ENCODE peak calls at places on chromosomes 1 and 21, in four cellular contexts. Y, R, V and W are unnamed samples.

GRCh38 chr21:21200103-21200938 is 202.1 kb downstream of the NCAM2 start:
- DNase-seq in Y (peak; percentile 58), R (no peak), V (peak; percentile 98), W (no peak)

GRCh38 chr21:45596704-45597318 is 46.7 kb upstream of the PCBP3 start:
- DNase-seq in Y (peak; percentile 43), R (peak; percentile 80), V (peak; percentile 36), W (peak; percentile 81)

GRCh38 chr1:11516961-11517635 is 38.1 kb downstream of the DISP3 start:
- DNase-seq in Y (no peak), R (no peak), V (no peak), W (no peak)

GRCh38 chr1:9151326-9151860 is 22.5 kb upstream of the GPR157 start:
- DNase-seq in Y (no peak), R (no peak), V (peak; percentile 85), W (no peak)

GRCh38 chr1:12541274-12542137 is 76.5 kb downstream of the DHRS3 start:
- DNase-seq in Y (no peak), R (no peak), V (peak; percentile 85), W (no peak)

GRCh38 chr1:6162773-6163172 is 17.3 kb downstream of the CHD5 start:
- DNase-seq in Y (no peak), R (peak; percentile 72), V (no peak), W (no peak)

GRCh38 chr21:31176725-31177124 is 138.4 kb upstream of the KRTAP19-8 start:
- DNase-seq in Y (no peak), R (no peak), V (no peak), W (no peak)

GRCh38 chr1:212488436-212489283 is 55.9 kb downstream of the NENF start:
- DNase-seq in Y (peak; percentile 94), R (no peak), V (peak; percentile 92), W (no peak)

GRCh38 chr1:154481058-154481457 is 21.0 kb upstream of the TDRD10 start:
- DNase-seq in Y (no peak), R (no peak), V (no peak), W (no peak)

GRCh38 chr21:44737706-44738354 is 26.5 kb upstream of the TSPEAR start:
- DNase-seq in Y (peak; percentile 28), R (peak; percentile 26), V (peak; percentile 48), W (no peak)

GRCh38 chr1:18583326-18583941 is 47.2 kb upstream of the PAX7 start:
- DNase-seq in Y (no peak), R (no peak), V (no peak), W (no peak)

GRCh38 chr1:46532498-46533178 is 18.8 kb downstream of the KNCN start:
- DNase-seq in Y (peak; percentile 54), R (peak; percentile 55), V (peak; percentile 47), W (peak; percentile 75)

GRCh38 chr1:227795732-227796131 is 19.7 kb upstream of the PRSS38 start:
- DNase-seq in Y (no peak), R (no peak), V (no peak), W (no peak)

GRCh38 chr1:9388628-9389184 is 96.0 kb downstream of the SPSB1 start:
- DNase-seq in Y (no peak), R (no peak), V (peak; percentile 43), W (no peak)

GRCh38 chr1:154849645-154850131 is 20.4 kb downstream of the KCNN3 start:
- DNase-seq in Y (no peak), R (no peak), V (no peak), W (no peak)

GRCh38 chr21:35273331-35273730 is 224.2 kb upstream of the RUNX1 start:
- DNase-seq in Y (peak; percentile 79), R (peak; percentile 35), V (no peak), W (no peak)

GRCh38 chr1:67608661-67609571 is 76.1 kb upstream of the GADD45A start:
- DNase-seq in Y (no peak), R (no peak), V (peak; percentile 55), W (no peak)

GRCh38 chr1:154323493-154323892 is 1.8 kb upstream of the ATP8B2 start:
- DNase-seq in Y (no peak), R (no peak), V (no peak), W (no peak)

GRCh38 chr1:64701886-64702285 is 43.0 kb upstream of the RAVER2 start:
- DNase-seq in Y (no peak), R (no peak), V (no peak), W (no peak)

GRCh38 chr1:112712701-112713128 is 2.4 kb downstream of the PPM1J start:
- DNase-seq in Y (no peak), R (peak; percentile 48), V (no peak), W (no peak)

GRCh38 chr1:85330711-85331290 is 54.4 kb upstream of the BCL10 start:
- DNase-seq in Y (peak; percentile 16), R (no peak), V (peak; percentile 94), W (no peak)

GRCh38 chr1:110879758-110880606 is 7.0 kb downstream of the CD53 start:
- DNase-seq in Y (peak; percentile 40), R (no peak), V (no peak), W (no peak)

GRCh38 chr1:13623021-13623637 is 39.5 kb downstream of the PDPN start:
- DNase-seq in Y (no peak), R (no peak), V (no peak), W (no peak)

GRCh38 chr1:9434247-9434646 is 105.0 kb upstream of the SLC25A33 start:
- DNase-seq in Y (no peak), R (no peak), V (no peak), W (no peak)

GRCh38 chr21:42163511-42163863 is 55.5 kb upstream of the ABCG1 start:
- DNase-seq in Y (no peak), R (no peak), V (no peak), W (no peak)

GRCh38 chr1:234326493-234327366 is 46.5 kb upstream of the COA6 start:
- DNase-seq in Y (peak; percentile 62), R (peak; percentile 81), V (peak; percentile 49), W (peak; percentile 73)

GRCh38 chr21:31932470-31932764 is 59.6 kb downstream of the HUNK start:
- DNase-seq in Y (no peak), R (no peak), V (no peak), W (no peak)

GRCh38 chr1:150498342-150498741 is 9.6 kb upstream of the ECM1 start:
- DNase-seq in Y (no peak), R (no peak), V (no peak), W (no peak)

GRCh38 chr1:218439541-218440295 is 94.6 kb downstream of the TGFB2 start:
- DNase-seq in Y (no peak), R (peak; percentile 39), V (no peak), W (no peak)

GRCh38 chr1:39418223-39418622 is 73.2 kb upstream of the BMP8A start:
- DNase-seq in Y (no peak), R (no peak), V (no peak), W (no peak)

GRCh38 chr1:56709269-56709880 is 64.3 kb downstream of the PRKAA2 start:
- DNase-seq in Y (peak; percentile 72), R (no peak), V (peak; percentile 76), W (peak; percentile 10)

GRCh38 chr1:179926494-179927205 is 28.0 kb upstream of the CEP350 start:
- DNase-seq in Y (peak; percentile 90), R (no peak), V (peak; percentile 49), W (no peak)

GRCh38 chr1:150931773-150932172 is 5.6 kb downstream of the SETDB1 start:
- DNase-seq in Y (peak; percentile 11), R (no peak), V (peak; percentile 39), W (no peak)

GRCh38 chr1:42780176-42780575 is 4.6 kb upstream of the TMEM269 start:
- DNase-seq in Y (no peak), R (no peak), V (no peak), W (no peak)
- TF ChIP-seq CTCF in Y (no peak), R (no peak), V (no peak), W (no peak)

GRCh38 chr1:237814319-237814924 is 76.3 kb downstream of the ZP4 start:
- DNase-seq in Y (peak; percentile 30), R (no peak), V (peak; percentile 31), W (no peak)
- TF ChIP-seq CTCF in Y (peak; percentile 41), R (peak; percentile 90), V (peak; percentile 49), W (peak; percentile 77)

GRCh38 chr1:3321559-3322439 is 132.7 kb upstream of the ARHGEF16 start:
- DNase-seq in Y (no peak), R (no peak), V (peak; percentile 22), W (no peak)

GRCh38 chr1:3322440-3323020 is 131.9 kb upstream of the ARHGEF16 start:
- DNase-seq in Y (no peak), R (no peak), V (no peak), W (no peak)

GRCh38 chr1:3318329-3318728 is 136.1 kb upstream of the ARHGEF16 start:
- DNase-seq in Y (no peak), R (no peak), V (no peak), W (no peak)

GRCh38 chr1:3319874-3320245 is 134.6 kb upstream of the ARHGEF16 start:
- DNase-seq in Y (peak; percentile 37), R (peak; percentile 86), V (peak; percentile 56), W (peak; percentile 46)

GRCh38 chr1:3320246-3321152 is 134.0 kb upstream of the ARHGEF16 start:
- DNase-seq in Y (no peak), R (no peak), V (no peak), W (no peak)
- TF ChIP-seq CTCF in Y (no peak), R (peak; percentile 24), V (no peak), W (peak; percentile 25)

GRCh38 chr1:198548890-198549289 is 8.4 kb upstream of the ATP6V1G3 start:
- DNase-seq in Y (no peak), R (no peak), V (no peak), W (no peak)

GRCh38 chr1:198556969-198557368 is 16.5 kb upstream of the ATP6V1G3 start:
- DNase-seq in Y (no peak), R (no peak), V (no peak), W (no peak)

GRCh38 chr1:198549863-198550262 is 9.4 kb upstream of the ATP6V1G3 start:
- DNase-seq in Y (no peak), R (no peak), V (no peak), W (no peak)

GRCh38 chr1:198558402-198558801 is 17.9 kb upstream of the ATP6V1G3 start:
- DNase-seq in Y (no peak), R (no peak), V (no peak), W (no peak)

DNA sequence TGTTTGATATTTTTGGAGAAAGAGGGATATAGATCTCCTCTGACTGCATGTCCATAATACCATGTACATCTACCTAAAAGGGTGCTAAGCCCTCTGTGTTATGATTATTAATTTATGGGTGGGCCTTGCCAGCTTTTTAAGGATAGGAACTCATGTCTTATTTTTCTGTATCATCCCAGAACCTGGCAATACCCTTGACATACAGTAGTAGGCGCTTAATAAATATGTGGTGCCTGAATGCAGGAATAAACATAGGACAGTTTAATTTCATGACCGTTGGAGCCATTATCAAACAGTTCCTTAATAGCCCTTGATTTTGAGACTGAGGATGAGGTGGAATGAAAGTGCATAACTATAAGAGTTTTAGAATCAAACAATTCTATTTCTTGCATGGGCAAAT is 12.5 kb upstream of the ATP6V1G3 start:
- DNase-seq in Y (no peak), R (no peak), V (no peak), W (no peak)
- TF ChIP-seq CTCF in Y (no peak), R (peak; percentile 48), V (no peak), W (no peak)

DNA sequence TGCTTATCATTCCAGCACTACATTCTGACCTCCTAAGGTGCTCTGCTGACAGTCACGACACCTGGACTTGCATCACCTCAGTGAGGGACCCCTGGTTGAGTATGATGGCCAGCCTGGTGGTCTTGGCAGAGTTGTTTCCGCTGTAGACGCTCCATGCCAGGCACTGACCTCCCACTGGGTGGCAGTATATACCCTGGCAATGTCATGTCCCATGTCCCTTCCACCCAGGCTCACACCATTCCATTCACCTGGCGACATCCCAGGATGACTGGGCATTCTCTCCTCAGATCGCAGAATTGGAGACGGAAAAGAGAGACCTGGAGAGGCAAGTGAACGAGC is 5.0 kb downstream of the DNALI1 start:
- DNase-seq in Y (peak; percentile 33), R (peak; percentile 68), V (peak; percentile 31), W (peak; percentile 38)
- TF ChIP-seq CTCF in Y (peak; percentile 52), R (peak; percentile 70), V (peak; percentile 51), W (peak; percentile 54)